ENCODE peak calls at places on chromosomes 3 and 15, in five cellular contexts. One of them, this sample, is unnamed.

GRCh38 chr15:38374477-38374876 is 79.5 kb upstream of the FAM98B start:
- DNase-seq in HCT116: no peak
- DNase-seq in uterus: no peak
- DNase-seq in tibial nerve: no peak
- DNase-seq in HepG2: no peak
- DNase-seq in this sample: no peak

GRCh38 chr3:137217733-137218132 is 259.9 kb downstream of the IL20RB start:
- DNase-seq in HCT116: no peak
- DNase-seq in uterus: no peak
- DNase-seq in tibial nerve: no peak
- DNase-seq in HepG2: no peak
- DNase-seq in this sample: no peak

GRCh38 chr15:79970921-79971434 is at the start of gene BCL2A1:
- DNase-seq in HCT116: no peak
- DNase-seq in uterus: no peak
- DNase-seq in tibial nerve: peak; percentile 28
- DNase-seq in HepG2: no peak
- DNase-seq in this sample: no peak

GRCh38 chr3:142850395-142851023 is 38.4 kb downstream of the PCOLCE2 start:
- DNase-seq in HCT116: peak; percentile 51
- DNase-seq in uterus: no peak
- DNase-seq in tibial nerve: no peak
- DNase-seq in HepG2: peak; percentile 39
- DNase-seq in this sample: no peak

GRCh38 chr3:46143951-46144473 is 64.1 kb downstream of the CCR1 start:
- DNase-seq in HCT116: no peak
- DNase-seq in uterus: no peak
- DNase-seq in tibial nerve: no peak
- DNase-seq in HepG2: no peak
- DNase-seq in this sample: no peak

GRCh38 chr15:40722354-40722753 is 27.4 kb downstream of the RAD51 start:
- DNase-seq in HCT116: no peak
- DNase-seq in uterus: no peak
- DNase-seq in tibial nerve: no peak
- DNase-seq in HepG2: no peak
- DNase-seq in this sample: no peak

GRCh38 chr15:74277245-74277644 is 41.1 kb downstream of the CCDC33 start:
- DNase-seq in HCT116: no peak
- DNase-seq in uterus: no peak
- DNase-seq in tibial nerve: no peak
- DNase-seq in HepG2: no peak
- DNase-seq in this sample: no peak

GRCh38 chr15:78006567-78007205 is 70.8 kb downstream of the TBC1D2B start:
- DNase-seq in HCT116: no peak
- DNase-seq in uterus: no peak
- DNase-seq in tibial nerve: no peak
- DNase-seq in HepG2: no peak
- DNase-seq in this sample: no peak

GRCh38 chr3:45986303-45986982 is 9.2 kb downstream of the FYCO1 start:
- DNase-seq in HCT116: no peak
- DNase-seq in uterus: no peak
- DNase-seq in tibial nerve: no peak
- DNase-seq in HepG2: peak; percentile 91
- DNase-seq in this sample: no peak

GRCh38 chr3:172272699-172273098 is 175.6 kb downstream of the GHSR start:
- DNase-seq in HCT116: no peak
- DNase-seq in uterus: no peak
- DNase-seq in tibial nerve: no peak
- DNase-seq in HepG2: no peak
- DNase-seq in this sample: no peak

GRCh38 chr3:113104746-113105479 is 106.4 kb upstream of the BOC start:
- DNase-seq in HCT116: no peak
- DNase-seq in uterus: no peak
- DNase-seq in tibial nerve: no peak
- DNase-seq in HepG2: no peak
- DNase-seq in this sample: no peak

GRCh38 chr15:40106203-40107161 is 2.2 kb downstream of the BMF start:
- DNase-seq in HCT116: no peak
- DNase-seq in uterus: peak; percentile 81
- DNase-seq in tibial nerve: peak; percentile 79
- DNase-seq in HepG2: peak; percentile 95
- DNase-seq in this sample: peak; percentile 95

GRCh38 chr3:183577336-183577735 is 21.8 kb upstream of the KLHL6 start:
- DNase-seq in HCT116: no peak
- DNase-seq in uterus: no peak
- DNase-seq in tibial nerve: no peak
- DNase-seq in HepG2: no peak
- DNase-seq in this sample: no peak

GRCh38 chr3:94115482-94115881 is 52.6 kb downstream of the NSUN3 start:
- DNase-seq in HCT116: peak; percentile 3
- DNase-seq in uterus: no peak
- DNase-seq in tibial nerve: peak; percentile 23
- DNase-seq in HepG2: no peak
- DNase-seq in this sample: no peak

GRCh38 chr3:184181596-184181995 is 4.4 kb upstream of the ABCF3 start:
- DNase-seq in HCT116: no peak
- DNase-seq in uterus: no peak
- DNase-seq in tibial nerve: no peak
- DNase-seq in HepG2: no peak
- DNase-seq in this sample: no peak

GRCh38 chr15:65303687-65304392 is 637 bp upstream of the RNU5B-1 start:
- DNase-seq in HCT116: peak; percentile 44
- DNase-seq in uterus: peak; percentile 79
- DNase-seq in tibial nerve: peak; percentile 79
- DNase-seq in HepG2: peak; percentile 50
- DNase-seq in this sample: peak; percentile 49

GRCh38 chr3:25430942-25431570 is 3.0 kb downstream of the RARB start:
- DNase-seq in HCT116: no peak
- DNase-seq in uterus: no peak
- DNase-seq in tibial nerve: no peak
- DNase-seq in HepG2: no peak
- DNase-seq in this sample: no peak

GRCh38 chr3:173140986-173141385 is at the start of gene SPATA16:
- DNase-seq in HCT116: no peak
- DNase-seq in uterus: no peak
- DNase-seq in tibial nerve: no peak
- DNase-seq in HepG2: no peak
- DNase-seq in this sample: no peak

GRCh38 chr3:31968927-31969418 is 12.1 kb downstream of the OSBPL10 start:
- DNase-seq in HCT116: peak; percentile 86
- DNase-seq in uterus: no peak
- DNase-seq in tibial nerve: peak; percentile 47
- DNase-seq in HepG2: peak; percentile 96
- DNase-seq in this sample: no peak

GRCh38 chr3:104286645-104287044 is 1080.1 kb upstream of the ALCAM start:
- DNase-seq in HCT116: no peak
- DNase-seq in uterus: no peak
- DNase-seq in tibial nerve: no peak
- DNase-seq in HepG2: no peak
- DNase-seq in this sample: no peak

GRCh38 chr3:187136936-187137335 is 2.4 kb downstream of the RPL39L start:
- DNase-seq in HCT116: peak; percentile 40
- DNase-seq in uterus: no peak
- DNase-seq in tibial nerve: no peak
- DNase-seq in HepG2: no peak
- DNase-seq in this sample: no peak

GRCh38 chr15:96340611-96341464 is 10.3 kb downstream of the NR2F2 start:
- DNase-seq in HCT116: no peak
- DNase-seq in uterus: peak; percentile 55
- DNase-seq in tibial nerve: no peak
- DNase-seq in HepG2: no peak
- DNase-seq in this sample: peak; percentile 86

GRCh38 chr3:11304160-11304559 is 32.0 kb downstream of the ATG7 start:
- DNase-seq in HCT116: no peak
- DNase-seq in uterus: no peak
- DNase-seq in tibial nerve: no peak
- DNase-seq in HepG2: no peak
- DNase-seq in this sample: no peak

GRCh38 chr3:154137036-154137435 is 15.8 kb downstream of the ARHGEF26 start:
- DNase-seq in HCT116: no peak
- DNase-seq in uterus: no peak
- DNase-seq in tibial nerve: no peak
- DNase-seq in HepG2: no peak
- DNase-seq in this sample: no peak

GRCh38 chr3:31522152-31522551 is 10.6 kb upstream of the STT3B start:
- DNase-seq in HCT116: no peak
- DNase-seq in uterus: no peak
- DNase-seq in tibial nerve: no peak
- DNase-seq in HepG2: no peak
- DNase-seq in this sample: no peak

GRCh38 chr3:73729969-73730440 is 105.3 kb upstream of the PDZRN3 start:
- DNase-seq in HCT116: no peak
- DNase-seq in uterus: peak; percentile 52
- DNase-seq in tibial nerve: peak; percentile 49
- DNase-seq in HepG2: no peak
- DNase-seq in this sample: no peak

GRCh38 chr3:149577801-149578200 is 80.0 kb downstream of the WWTR1 start:
- DNase-seq in HCT116: no peak
- DNase-seq in uterus: no peak
- DNase-seq in tibial nerve: no peak
- DNase-seq in HepG2: no peak
- DNase-seq in this sample: no peak
- TF ChIP-seq POLR2A in HCT116: no peak
- TF ChIP-seq POLR2A in uterus: no peak
- TF ChIP-seq POLR2A in tibial nerve: no peak
- TF ChIP-seq POLR2A in HepG2: no peak
- TF ChIP-seq POLR2A in this sample: no peak

DNA sequence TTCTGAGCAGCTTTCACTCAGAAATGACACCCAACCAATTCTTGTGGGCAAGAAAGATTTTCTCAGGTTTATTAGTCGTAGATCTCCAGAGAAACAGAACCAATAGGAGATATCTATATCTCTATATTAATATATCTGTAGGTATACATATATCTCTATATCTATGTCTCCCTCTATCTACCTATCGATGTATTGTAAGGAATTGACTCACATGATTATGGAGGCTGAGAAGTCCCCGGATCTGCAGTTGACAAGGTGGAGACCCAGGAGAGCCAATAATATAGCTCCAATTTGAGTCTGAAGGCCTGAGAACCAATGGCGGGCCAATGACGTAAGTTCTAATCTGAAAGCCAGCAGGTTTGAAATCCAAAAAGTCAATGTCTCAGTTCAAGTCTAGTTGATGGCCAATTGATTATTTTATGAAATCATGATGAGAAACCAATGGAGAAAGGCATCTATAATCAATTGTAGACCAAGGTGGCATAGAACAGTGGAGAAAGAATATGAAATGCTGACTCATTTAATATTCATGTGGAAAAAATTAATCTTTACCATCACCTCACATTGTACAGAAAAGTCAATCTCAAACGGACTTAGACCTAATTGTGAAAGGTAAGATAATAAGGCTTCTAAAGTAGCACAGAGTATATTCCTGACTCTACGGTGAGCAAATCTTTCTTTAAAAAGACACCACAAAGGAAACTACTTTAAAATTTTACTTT is 65.6 kb upstream of the CHRNA7 start:
- DNase-seq in HCT116: no peak
- DNase-seq in uterus: no peak
- DNase-seq in tibial nerve: no peak
- DNase-seq in HepG2: no peak
- DNase-seq in this sample: no peak
- TF ChIP-seq CTCF in HCT116: no peak
- TF ChIP-seq CTCF in uterus: no peak
- TF ChIP-seq CTCF in tibial nerve: no peak
- TF ChIP-seq CTCF in HepG2: no peak
- TF ChIP-seq CTCF in this sample: no peak

GRCh38 chr15:70892002-70892911 is at the start of the genes LRRC49 and THAP10:
- DNase-seq in HCT116: peak; percentile 88
- DNase-seq in uterus: peak; percentile 89
- DNase-seq in tibial nerve: peak; percentile 87
- DNase-seq in HepG2: peak; percentile 91
- DNase-seq in this sample: peak; percentile 96
- TF ChIP-seq POLR2A in HCT116: no peak
- TF ChIP-seq POLR2A in uterus: peak; percentile 26
- TF ChIP-seq POLR2A in tibial nerve: peak; percentile 20
- TF ChIP-seq POLR2A in HepG2: peak; percentile 67
- TF ChIP-seq POLR2A in this sample: no peak

GRCh38 chr3:43759297-43759782 is 68.6 kb downstream of the ABHD5 start:
- DNase-seq in HCT116: no peak
- DNase-seq in uterus: no peak
- DNase-seq in tibial nerve: no peak
- DNase-seq in HepG2: peak; percentile 56
- DNase-seq in this sample: no peak
- TF ChIP-seq CTCF in HCT116: peak; percentile 10
- TF ChIP-seq CTCF in uterus: no peak
- TF ChIP-seq CTCF in tibial nerve: no peak
- TF ChIP-seq CTCF in HepG2: peak; percentile 72
- TF ChIP-seq CTCF in this sample: no peak

GRCh38 chr15:59252137-59252536 is 45.5 kb downstream of the LDHAL6B start:
- DNase-seq in HCT116: no peak
- DNase-seq in uterus: no peak
- DNase-seq in tibial nerve: no peak
- DNase-seq in HepG2: no peak
- DNase-seq in this sample: no peak

GRCh38 chr15:59249816-59250215 is 43.2 kb downstream of the LDHAL6B start:
- DNase-seq in HCT116: no peak
- DNase-seq in uterus: no peak
- DNase-seq in tibial nerve: no peak
- DNase-seq in HepG2: no peak
- DNase-seq in this sample: no peak

GRCh38 chr15:59251001-59251845 is 44.6 kb downstream of the LDHAL6B start:
- DNase-seq in HCT116: no peak
- DNase-seq in uterus: no peak
- DNase-seq in tibial nerve: no peak
- DNase-seq in HepG2: no peak
- DNase-seq in this sample: no peak

GRCh38 chr15:59247364-59247763 is 40.7 kb downstream of the LDHAL6B start:
- DNase-seq in HCT116: no peak
- DNase-seq in uterus: no peak
- DNase-seq in tibial nerve: peak; percentile 72
- DNase-seq in HepG2: peak; percentile 74
- DNase-seq in this sample: peak; percentile 41

DNA sequence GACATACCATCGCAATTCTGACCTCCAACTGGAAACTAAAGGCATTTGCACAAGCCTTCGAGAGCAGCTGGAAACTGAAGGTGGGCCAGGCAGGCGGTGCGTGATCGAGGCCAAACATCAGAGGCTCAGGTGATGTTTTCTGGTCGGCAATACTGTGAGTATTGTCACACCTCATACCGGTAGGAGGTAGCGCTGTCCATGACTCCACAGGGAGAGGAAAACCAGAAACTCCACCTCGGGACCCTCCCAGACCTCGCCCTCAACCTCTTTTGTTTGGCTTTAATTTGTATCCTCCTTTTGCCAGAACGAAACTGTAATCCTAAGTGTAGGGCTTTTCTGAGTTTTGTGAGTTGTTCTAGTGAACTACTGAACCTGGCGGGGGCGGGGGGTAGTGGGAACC is 43.6 kb downstream of the LDHAL6B start:
- DNase-seq in HCT116: no peak
- DNase-seq in uterus: no peak
- DNase-seq in tibial nerve: no peak
- DNase-seq in HepG2: no peak
- DNase-seq in this sample: no peak
- TF ChIP-seq POLR2A in HCT116: no peak
- TF ChIP-seq POLR2A in uterus: no peak
- TF ChIP-seq POLR2A in tibial nerve: no peak
- TF ChIP-seq POLR2A in HepG2: no peak
- TF ChIP-seq POLR2A in this sample: no peak